ENCODE peak calls at places on chromosome 1, in nine cellular contexts. One of them, this sample, is unnamed.

GRCh38 chr1:3021801-3022401 is 634 bp downstream of the ACTRT2 start:
- DNase-seq in endodermal cell: no peak
- DNase-seq in A549: no peak
- DNase-seq in brain microvascular endothelial cell: no peak
- DNase-seq in CD8-positive, alpha-beta T cell: no peak
- DNase-seq in foreskin fibroblast: no peak
- DNase-seq in fibroblast of mammary gland: no peak
- DNase-seq in transverse colon: peak
- DNase-seq in tibial artery: no peak
- DNase-seq in this sample: no peak

GRCh38 chr1:46171351-46171750 is 3.5 kb upstream of the TSPAN1 start:
- DNase-seq in endodermal cell: no peak
- DNase-seq in A549: no peak
- DNase-seq in brain microvascular endothelial cell: no peak
- DNase-seq in CD8-positive, alpha-beta T cell: no peak
- DNase-seq in foreskin fibroblast: no peak
- DNase-seq in fibroblast of mammary gland: no peak
- DNase-seq in transverse colon: no peak
- DNase-seq in tibial artery: no peak
- DNase-seq in this sample: no peak

GRCh38 chr1:41504126-41505035 is 19.9 kb upstream of the EDN2 start:
- DNase-seq in endodermal cell: peak
- DNase-seq in A549: no peak
- DNase-seq in brain microvascular endothelial cell: peak
- DNase-seq in CD8-positive, alpha-beta T cell: no peak
- DNase-seq in foreskin fibroblast: peak
- DNase-seq in fibroblast of mammary gland: peak
- DNase-seq in transverse colon: no peak
- DNase-seq in tibial artery: no peak
- DNase-seq in this sample: peak

GRCh38 chr1:27606708-27607238 is 2.8 kb upstream of the AHDC1 start:
- DNase-seq in endodermal cell: peak
- DNase-seq in A549: no peak
- DNase-seq in brain microvascular endothelial cell: no peak
- DNase-seq in CD8-positive, alpha-beta T cell: no peak
- DNase-seq in foreskin fibroblast: no peak
- DNase-seq in fibroblast of mammary gland: peak
- DNase-seq in transverse colon: no peak
- DNase-seq in tibial artery: no peak
- DNase-seq in this sample: peak

GRCh38 chr1:39394598-39394997 is 96.8 kb upstream of the BMP8A start:
- DNase-seq in endodermal cell: peak
- DNase-seq in A549: no peak
- DNase-seq in brain microvascular endothelial cell: no peak
- DNase-seq in CD8-positive, alpha-beta T cell: no peak
- DNase-seq in foreskin fibroblast: no peak
- DNase-seq in fibroblast of mammary gland: no peak
- DNase-seq in transverse colon: no peak
- DNase-seq in tibial artery: no peak
- DNase-seq in this sample: no peak

GRCh38 chr1:113747376-113747775 is 11.9 kb downstream of the PHTF1 start:
- DNase-seq in endodermal cell: no peak
- DNase-seq in A549: no peak
- DNase-seq in brain microvascular endothelial cell: no peak
- DNase-seq in CD8-positive, alpha-beta T cell: no peak
- DNase-seq in foreskin fibroblast: peak
- DNase-seq in fibroblast of mammary gland: peak
- DNase-seq in transverse colon: no peak
- DNase-seq in tibial artery: no peak
- DNase-seq in this sample: peak

GRCh38 chr1:216293673-216294072 is 129.6 kb downstream of the USH2A start:
- DNase-seq in endodermal cell: no peak
- DNase-seq in A549: no peak
- DNase-seq in brain microvascular endothelial cell: no peak
- DNase-seq in CD8-positive, alpha-beta T cell: no peak
- DNase-seq in foreskin fibroblast: peak
- DNase-seq in fibroblast of mammary gland: peak
- DNase-seq in transverse colon: no peak
- DNase-seq in tibial artery: no peak
- DNase-seq in this sample: peak

GRCh38 chr1:36366091-36366661 is 19.5 kb downstream of the STK40 start:
- DNase-seq in endodermal cell: peak
- DNase-seq in A549: no peak
- DNase-seq in brain microvascular endothelial cell: peak
- DNase-seq in CD8-positive, alpha-beta T cell: peak
- DNase-seq in foreskin fibroblast: peak
- DNase-seq in fibroblast of mammary gland: peak
- DNase-seq in transverse colon: no peak
- DNase-seq in tibial artery: no peak
- DNase-seq in this sample: peak

GRCh38 chr1:117638759-117639158 is 32.9 kb downstream of the TENT5C start:
- DNase-seq in endodermal cell: no peak
- DNase-seq in A549: no peak
- DNase-seq in brain microvascular endothelial cell: no peak
- DNase-seq in CD8-positive, alpha-beta T cell: no peak
- DNase-seq in foreskin fibroblast: no peak
- DNase-seq in fibroblast of mammary gland: no peak
- DNase-seq in transverse colon: peak
- DNase-seq in tibial artery: no peak
- DNase-seq in this sample: no peak

GRCh38 chr1:162562452-162562828 is 918 bp downstream of the UAP1 start:
- DNase-seq in endodermal cell: no peak
- DNase-seq in A549: no peak
- DNase-seq in brain microvascular endothelial cell: no peak
- DNase-seq in CD8-positive, alpha-beta T cell: no peak
- DNase-seq in foreskin fibroblast: peak
- DNase-seq in fibroblast of mammary gland: peak
- DNase-seq in transverse colon: peak
- DNase-seq in tibial artery: no peak
- DNase-seq in this sample: peak

GRCh38 chr1:112704908-112705627 is 1.9 kb downstream of the RHOC start:
- DNase-seq in endodermal cell: peak
- DNase-seq in A549: peak
- DNase-seq in brain microvascular endothelial cell: peak
- DNase-seq in CD8-positive, alpha-beta T cell: no peak
- DNase-seq in foreskin fibroblast: peak
- DNase-seq in fibroblast of mammary gland: peak
- DNase-seq in transverse colon: peak
- DNase-seq in tibial artery: peak
- DNase-seq in this sample: peak

GRCh38 chr1:162206749-162207635 is 137.5 kb downstream of the NOS1AP start:
- DNase-seq in endodermal cell: peak
- DNase-seq in A549: no peak
- DNase-seq in brain microvascular endothelial cell: no peak
- DNase-seq in CD8-positive, alpha-beta T cell: no peak
- DNase-seq in foreskin fibroblast: peak
- DNase-seq in fibroblast of mammary gland: peak
- DNase-seq in transverse colon: peak
- DNase-seq in tibial artery: no peak
- DNase-seq in this sample: peak

GRCh38 chr1:19009882-19010321 is 53.4 kb upstream of the IFFO2 start:
- DNase-seq in endodermal cell: peak
- DNase-seq in A549: peak
- DNase-seq in brain microvascular endothelial cell: peak
- DNase-seq in CD8-positive, alpha-beta T cell: no peak
- DNase-seq in foreskin fibroblast: peak
- DNase-seq in fibroblast of mammary gland: peak
- DNase-seq in transverse colon: no peak
- DNase-seq in tibial artery: no peak
- DNase-seq in this sample: peak

GRCh38 chr1:6459850-6460265 is 6.1 kb downstream of the TNFRSF25 start:
- DNase-seq in endodermal cell: no peak
- DNase-seq in A549: no peak
- DNase-seq in brain microvascular endothelial cell: no peak
- DNase-seq in CD8-positive, alpha-beta T cell: no peak
- DNase-seq in foreskin fibroblast: no peak
- DNase-seq in fibroblast of mammary gland: no peak
- DNase-seq in transverse colon: no peak
- DNase-seq in tibial artery: no peak
- DNase-seq in this sample: no peak

GRCh38 chr1:176555911-176556687 is 93.1 kb downstream of the PAPPA2 start:
- DNase-seq in endodermal cell: peak
- DNase-seq in A549: no peak
- DNase-seq in brain microvascular endothelial cell: no peak
- DNase-seq in CD8-positive, alpha-beta T cell: no peak
- DNase-seq in foreskin fibroblast: no peak
- DNase-seq in fibroblast of mammary gland: no peak
- DNase-seq in transverse colon: no peak
- DNase-seq in tibial artery: no peak
- DNase-seq in this sample: no peak

GRCh38 chr1:93585059-93585966 is 96.3 kb downstream of the BCAR3 start:
- DNase-seq in endodermal cell: peak
- DNase-seq in A549: no peak
- DNase-seq in brain microvascular endothelial cell: peak
- DNase-seq in CD8-positive, alpha-beta T cell: no peak
- DNase-seq in foreskin fibroblast: peak
- DNase-seq in fibroblast of mammary gland: peak
- DNase-seq in transverse colon: peak
- DNase-seq in tibial artery: no peak
- DNase-seq in this sample: peak

GRCh38 chr1:44842763-44843655 is at the start of gene PTCH2:
- DNase-seq in endodermal cell: peak
- DNase-seq in A549: peak
- DNase-seq in brain microvascular endothelial cell: no peak
- DNase-seq in CD8-positive, alpha-beta T cell: no peak
- DNase-seq in foreskin fibroblast: peak
- DNase-seq in fibroblast of mammary gland: peak
- DNase-seq in transverse colon: peak
- DNase-seq in tibial artery: peak
- DNase-seq in this sample: peak

GRCh38 chr1:44847786-44848185 is 4.7 kb upstream of the PTCH2 start:
- DNase-seq in endodermal cell: no peak
- DNase-seq in A549: no peak
- DNase-seq in brain microvascular endothelial cell: no peak
- DNase-seq in CD8-positive, alpha-beta T cell: no peak
- DNase-seq in foreskin fibroblast: no peak
- DNase-seq in fibroblast of mammary gland: no peak
- DNase-seq in transverse colon: no peak
- DNase-seq in tibial artery: no peak
- DNase-seq in this sample: no peak

GRCh38 chr1:44839561-44839960 is 3.5 kb downstream of the PTCH2 start:
- DNase-seq in endodermal cell: no peak
- DNase-seq in A549: no peak
- DNase-seq in brain microvascular endothelial cell: no peak
- DNase-seq in CD8-positive, alpha-beta T cell: no peak
- DNase-seq in foreskin fibroblast: no peak
- DNase-seq in fibroblast of mammary gland: no peak
- DNase-seq in transverse colon: no peak
- DNase-seq in tibial artery: no peak
- DNase-seq in this sample: no peak

DNA sequence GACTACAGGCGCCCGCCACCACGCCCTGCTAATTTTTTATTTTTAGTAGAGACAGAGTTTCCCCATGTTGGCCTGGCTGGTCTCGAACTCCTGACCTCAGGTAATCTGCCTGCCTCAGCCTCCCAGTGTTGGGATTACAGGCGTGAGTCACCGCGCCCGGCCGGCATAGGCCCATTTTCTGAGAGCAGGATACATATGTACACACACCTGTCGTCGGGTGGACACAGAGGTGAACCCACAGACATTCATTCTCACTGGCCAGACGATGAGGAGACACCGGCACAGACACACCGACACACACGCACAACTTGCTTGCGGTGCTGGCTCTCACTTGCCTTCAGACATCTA is 664 bp downstream of the PTCH2 start:
- DNase-seq in endodermal cell: no peak
- DNase-seq in A549: no peak
- DNase-seq in brain microvascular endothelial cell: no peak
- DNase-seq in CD8-positive, alpha-beta T cell: no peak
- DNase-seq in foreskin fibroblast: no peak
- DNase-seq in fibroblast of mammary gland: peak
- DNase-seq in transverse colon: no peak
- DNase-seq in tibial artery: no peak
- DNase-seq in this sample: no peak
- H3K4me3 ChIP-seq in endodermal cell: peak
- H3K4me3 ChIP-seq in A549: peak
- H3K4me3 ChIP-seq in brain microvascular endothelial cell: peak
- H3K4me3 ChIP-seq in CD8-positive, alpha-beta T cell: peak
- H3K4me3 ChIP-seq in foreskin fibroblast: peak
- H3K4me3 ChIP-seq in fibroblast of mammary gland: peak
- H3K4me3 ChIP-seq in transverse colon: peak
- H3K4me3 ChIP-seq in tibial artery: peak
- H3K4me3 ChIP-seq in this sample: peak

DNA sequence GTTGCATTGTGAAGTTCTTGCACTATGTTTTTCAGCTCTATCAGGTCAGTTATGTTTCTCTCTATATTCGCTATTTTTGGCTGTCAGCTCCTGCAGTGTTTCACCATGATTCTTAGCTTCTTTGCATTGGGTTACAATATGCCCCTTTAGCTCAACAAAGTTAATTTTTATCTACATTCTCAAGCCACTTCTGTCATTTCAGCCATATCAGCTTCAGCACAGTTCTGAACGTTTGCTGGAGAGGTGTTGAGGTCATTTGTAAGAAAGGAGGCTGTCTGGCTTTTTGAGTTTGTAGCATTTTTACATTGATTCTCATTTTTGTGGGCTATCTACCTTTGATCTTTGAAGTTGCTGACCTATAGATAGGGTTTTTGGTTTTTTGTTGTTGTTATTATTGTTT is 573.2 kb upstream of the RGS18 start:
- DNase-seq in endodermal cell: no peak
- DNase-seq in A549: no peak
- DNase-seq in brain microvascular endothelial cell: no peak
- DNase-seq in CD8-positive, alpha-beta T cell: no peak
- DNase-seq in foreskin fibroblast: no peak
- DNase-seq in fibroblast of mammary gland: no peak
- DNase-seq in transverse colon: no peak
- DNase-seq in tibial artery: no peak
- DNase-seq in this sample: no peak
- TF ChIP-seq CTCF in endodermal cell: no peak
- TF ChIP-seq CTCF in A549: no peak
- TF ChIP-seq CTCF in brain microvascular endothelial cell: no peak
- TF ChIP-seq CTCF in CD8-positive, alpha-beta T cell: no peak
- TF ChIP-seq CTCF in foreskin fibroblast: no peak
- TF ChIP-seq CTCF in fibroblast of mammary gland: no peak
- TF ChIP-seq CTCF in transverse colon: no peak
- TF ChIP-seq CTCF in tibial artery: no peak
- TF ChIP-seq CTCF in this sample: no peak

GRCh38 chr1:925532-926421 is 2.1 kb downstream of the SAMD11 start:
- DNase-seq in endodermal cell: peak
- DNase-seq in A549: no peak
- DNase-seq in brain microvascular endothelial cell: no peak
- DNase-seq in CD8-positive, alpha-beta T cell: no peak
- DNase-seq in foreskin fibroblast: peak
- DNase-seq in fibroblast of mammary gland: no peak
- DNase-seq in transverse colon: no peak
- DNase-seq in tibial artery: peak
- DNase-seq in this sample: no peak
- H3K4me3 ChIP-seq in endodermal cell: no peak
- H3K4me3 ChIP-seq in A549: peak
- H3K4me3 ChIP-seq in brain microvascular endothelial cell: peak
- H3K4me3 ChIP-seq in CD8-positive, alpha-beta T cell: no peak
- H3K4me3 ChIP-seq in foreskin fibroblast: no peak
- H3K4me3 ChIP-seq in fibroblast of mammary gland: no peak
- H3K4me3 ChIP-seq in transverse colon: peak
- H3K4me3 ChIP-seq in tibial artery: peak
- H3K4me3 ChIP-seq in this sample: no peak

DNA sequence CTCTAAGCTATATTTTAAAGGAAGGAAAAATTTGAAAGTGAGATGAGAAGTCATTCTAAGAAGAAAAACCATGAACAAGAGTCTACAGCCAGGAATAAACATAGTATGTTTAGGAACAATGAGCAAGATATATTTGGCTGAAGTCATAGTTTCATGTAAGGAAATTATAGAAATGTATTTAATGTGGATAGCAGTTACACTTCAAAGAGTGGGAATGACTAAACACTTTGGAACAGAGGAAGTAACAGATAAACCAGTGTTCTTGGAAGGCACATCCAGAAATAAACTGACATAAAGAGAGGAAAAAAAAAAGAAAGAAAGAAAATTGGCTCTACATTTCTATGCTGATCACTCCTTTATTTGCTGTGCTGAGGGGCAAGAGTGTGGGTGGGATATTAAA is 18.0 kb downstream of the C8A start:
- DNase-seq in endodermal cell: no peak
- DNase-seq in A549: no peak
- DNase-seq in brain microvascular endothelial cell: no peak
- DNase-seq in CD8-positive, alpha-beta T cell: no peak
- DNase-seq in foreskin fibroblast: peak
- DNase-seq in fibroblast of mammary gland: peak
- DNase-seq in transverse colon: no peak
- DNase-seq in tibial artery: no peak
- DNase-seq in this sample: peak
- TF ChIP-seq CTCF in endodermal cell: no peak
- TF ChIP-seq CTCF in A549: no peak
- TF ChIP-seq CTCF in brain microvascular endothelial cell: no peak
- TF ChIP-seq CTCF in CD8-positive, alpha-beta T cell: no peak
- TF ChIP-seq CTCF in foreskin fibroblast: no peak
- TF ChIP-seq CTCF in fibroblast of mammary gland: no peak
- TF ChIP-seq CTCF in transverse colon: no peak
- TF ChIP-seq CTCF in tibial artery: no peak
- TF ChIP-seq CTCF in this sample: no peak